ENCODE peak calls at places on chromosomes 5 and 9, in five cellular contexts. S is A549, H is upper lobe of left lung, E is GM12878, P is HepG2. L is an unnamed sample.

GRCh38 chr9:87237337-87237736 is 260.3 kb upstream of the DAPK1 start:
- ATAC-seq in H (no peak), S (no peak), E (no peak), P (no peak), L (no peak)

GRCh38 chr5:9059920-9060691 is 485.8 kb downstream of the SEMA5A start:
- ATAC-seq in H (peak), E (peak), S (no peak), P (no peak), L (peak)

GRCh38 chr5:93395010-93395409 is 186.0 kb downstream of the NR2F1-AS1 start:
- ATAC-seq in H (no peak), E (no peak), S (no peak), P (no peak), L (no peak)

GRCh38 chr5:27387535-27388073 is 349.2 kb upstream of the CDH9 start:
- ATAC-seq in P (no peak), S (no peak), H (no peak), E (no peak), L (no peak)

GRCh38 chr5:33737284-33737683 is 154.5 kb downstream of the ADAMTS12 start:
- ATAC-seq in H (no peak), S (no peak), E (no peak), P (no peak), L (no peak)

GRCh38 chr5:112914584-112914983 is 7.4 kb downstream of the REEP5 start:
- ATAC-seq in E (no peak), S (peak), H (no peak), P (no peak), L (no peak)

GRCh38 chr5:143506881-143507552 is 103.5 kb upstream of the NR3C1 start:
- ATAC-seq in P (peak), H (peak), S (peak), E (no peak), L (peak)

GRCh38 chr5:930853-931252 is 38.2 kb downstream of the TRIP13 start:
- ATAC-seq in E (no peak), P (no peak), S (no peak), H (no peak), L (no peak)

GRCh38 chr5:101637599-101637998 is 658.5 kb downstream of the SLCO4C1 start:
- ATAC-seq in H (no peak), S (no peak), P (no peak), E (no peak), L (no peak)

GRCh38 chr9:83355024-83355444 is 183.2 kb downstream of the FRMD3 start:
- ATAC-seq in H (no peak), S (no peak), E (no peak), P (no peak), L (peak)

GRCh38 chr9:123036886-123037540 is 3.5 kb downstream of the GPR21 start:
- ATAC-seq in S (no peak), H (no peak), E (no peak), P (no peak), L (no peak)

GRCh38 chr5:33806736-33807442 is 84.9 kb downstream of the ADAMTS12 start:
- ATAC-seq in E (no peak), P (peak), S (no peak), H (no peak), L (no peak)

GRCh38 chr5:95605786-95606185 is 14.1 kb upstream of the GPR150 start:
- ATAC-seq in S (no peak), P (no peak), E (no peak), H (no peak), L (no peak)

GRCh38 chr5:71938886-71939285 is 168.4 kb upstream of the MAP1B start:
- ATAC-seq in S (peak), H (no peak), P (peak), E (no peak), L (no peak)

GRCh38 chr5:132063090-132063911 is 2.8 kb downstream of the IL3 start:
- ATAC-seq in P (peak), E (peak), S (peak), H (peak), L (peak)

GRCh38 chr9:75087279-75087823 is 604 bp downstream of the NMRK1 start:
- ATAC-seq in H (peak), S (no peak), E (peak), P (peak), L (no peak)

GRCh38 chr9:629136-629535 is 212.4 kb upstream of the DMRT1 start:
- ATAC-seq in S (no peak), E (peak), H (no peak), P (no peak), L (no peak)

GRCh38 chr5:96718635-96719077 is 56.5 kb downstream of the CAST start:
- ATAC-seq in P (no peak), E (no peak), S (no peak), H (peak), L (no peak)

GRCh38 chr9:111891910-111892499 is 4.6 kb upstream of the UGCG start:
- ATAC-seq in S (no peak), H (no peak), P (no peak), E (no peak), L (no peak)

GRCh38 chr5:132747064-132747692 is at the start of gene CCNI2:
- ATAC-seq in H (peak), S (peak), E (peak), P (no peak), L (peak)

GRCh38 chr9:114343471-114344187 is 14.0 kb downstream of the ORM2 start:
- ATAC-seq in E (no peak), P (no peak), S (no peak), H (no peak), L (no peak)
- TF ChIP-seq EP300 in E (no peak), P (no peak), S (no peak), H (no peak), L (no peak)

GRCh38 chr5:111672126-111672525 is 84.9 kb downstream of the NREP start:
- ATAC-seq in S (no peak), P (no peak), E (no peak), H (no peak), L (no peak)
- H3K4me3 ChIP-seq in S (no peak), P (no peak), E (no peak), H (no peak), L (no peak)

DNA sequence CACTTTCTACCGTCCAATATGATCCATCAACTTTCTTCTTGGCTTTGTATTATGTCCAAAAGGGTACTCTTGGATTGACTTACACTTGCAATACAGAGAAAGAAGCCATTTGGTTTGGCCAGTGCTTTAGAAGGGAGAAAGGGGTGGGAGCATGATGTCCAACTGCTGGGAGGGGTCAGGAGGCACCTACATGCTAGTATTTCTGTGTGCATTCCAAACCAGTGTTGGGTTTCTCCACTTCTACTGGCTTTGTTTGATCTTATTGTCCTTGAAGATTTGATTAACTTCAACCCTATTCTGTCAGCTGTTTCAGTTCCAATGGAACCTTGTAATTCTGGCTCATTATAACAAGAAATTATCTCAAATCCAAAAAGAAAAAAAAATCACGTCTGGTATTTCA is 27.6 kb downstream of the CYSTM1 start:
- ATAC-seq in P (no peak), S (no peak), H (no peak), E (no peak), L (no peak)
- TF ChIP-seq EP300 in P (no peak), S (no peak), H (no peak), E (no peak), L (no peak)

GRCh38 chr5:146409081-146409671 is 38.0 kb upstream of the TCERG1 start:
- ATAC-seq in S (peak), H (no peak), P (no peak), E (no peak), L (no peak)
- H3K4me3 ChIP-seq in S (no peak), H (no peak), P (no peak), E (no peak), L (no peak)

GRCh38 chr5:175614223-175614622 is 43.6 kb upstream of the HRH2 start:
- ATAC-seq in P (no peak), S (no peak), H (no peak), E (no peak), L (no peak)
- TF ChIP-seq EP300 in P (no peak), S (no peak), H (no peak), E (no peak), L (no peak)

DNA sequence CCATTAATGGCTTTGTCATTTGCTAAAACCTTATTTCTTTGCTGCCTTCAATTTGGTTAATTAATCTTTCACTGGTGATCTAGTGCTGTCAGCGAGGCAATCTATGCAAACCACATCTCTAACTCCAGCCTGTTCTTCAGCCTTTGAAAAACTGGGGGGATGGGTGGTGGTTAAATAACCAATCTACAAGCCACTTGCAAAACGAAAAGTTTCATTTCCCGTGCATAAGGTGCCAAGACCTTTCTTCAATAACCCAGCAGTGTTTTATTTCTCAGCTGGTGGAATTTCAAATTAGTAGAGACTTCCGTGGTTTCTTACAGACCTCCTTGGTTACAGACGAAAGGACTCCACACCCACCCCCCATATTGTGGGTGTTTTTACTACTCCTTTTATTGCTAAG is 379.5 kb downstream of the MLLT3 start:
- ATAC-seq in P (no peak), S (no peak), E (peak), H (no peak), L (no peak)
- H3K4me3 ChIP-seq in P (no peak), S (no peak), E (no peak), H (no peak), L (no peak)

GRCh38 chr5:169328401-169328800 is 27.5 kb upstream of the SLIT3 start:
- ATAC-seq in P (no peak), S (no peak), H (no peak), E (no peak), L (no peak)
- TF ChIP-seq EP300 in P (no peak), S (no peak), H (no peak), E (no peak), L (no peak)

DNA sequence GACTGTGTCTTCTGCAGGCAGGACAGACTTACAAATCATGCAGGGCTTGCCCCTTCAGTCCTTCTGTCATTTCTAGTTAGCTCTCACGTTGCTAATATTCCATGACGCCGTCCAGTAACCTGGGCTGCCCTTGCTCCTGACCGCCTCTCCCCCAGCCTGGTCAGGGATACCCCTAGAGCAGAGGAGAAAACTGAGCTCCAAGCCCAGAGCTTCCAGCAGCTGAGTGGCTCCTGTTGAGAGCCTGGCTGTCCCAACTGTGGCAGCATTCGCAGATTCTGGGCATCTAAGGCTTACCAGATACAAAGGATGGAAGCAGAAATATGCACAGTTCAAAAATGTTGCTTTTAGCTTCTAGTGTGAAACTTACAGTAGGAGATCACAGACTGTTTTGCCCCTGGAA is 185.2 kb downstream of the CD180 start:
- ATAC-seq in E (no peak), P (peak), H (no peak), S (no peak), L (no peak)
- H3K4me3 ChIP-seq in E (no peak), P (no peak), H (no peak), S (no peak), L (peak)

L was measured in gastroesophageal sphincter.